ENCODE peak calls at places on chromosomes 6 and 20, in seven cellular contexts. R, D, V, T, Y, E and N are unnamed samples.
A peak's percentile ranks its signal among the peaks of the same experiment; 100 is the strongest.

GRCh38 chr6:75760320-75760719 is 11.3 kb downstream of the MYO6 start:
- DNase-seq in D (no peak), V (no peak), E (no peak), T (no peak), R (no peak), Y (no peak), N (no peak)

GRCh38 chr6:50610562-50610961 is 102.8 kb upstream of the TFAP2D start:
- DNase-seq in V (no peak), R (no peak), E (no peak), D (no peak), Y (no peak), T (no peak), N (no peak)

GRCh38 chr6:13216236-13216933 is 112.0 kb downstream of the TBC1D7 start:
- DNase-seq in T (no peak), R (no peak), V (no peak), Y (no peak), D (no peak), E (no peak), N (no peak)

GRCh38 chr6:41602422-41602743 is 35.9 kb upstream of the MDFI start:
- DNase-seq in D (no peak), R (no peak), T (no peak), E (no peak), Y (no peak), V (no peak), N (no peak)

GRCh38 chr20:5656136-5656535 is 94.1 kb upstream of the SHLD1 start:
- DNase-seq in D (no peak), E (no peak), Y (no peak), T (no peak), V (no peak), R (no peak), N (no peak)

GRCh38 chr20:36344517-36345132 is 38.5 kb downstream of the DLGAP4 start:
- DNase-seq in R (no peak), T (peak; percentile 14), Y (peak; percentile 41), E (no peak), V (peak; percentile 96), D (peak; percentile 63), N (peak; percentile 88)

GRCh38 chr6:36615018-36615761 is 21.0 kb downstream of the SRSF3 start:
- DNase-seq in Y (peak; percentile 41), T (no peak), V (peak; percentile 76), E (no peak), D (peak; percentile 76), R (peak; percentile 34), N (peak; percentile 30)

GRCh38 chr6:46637145-46637544 is 15.5 kb downstream of the CYP39A1 start:
- DNase-seq in T (no peak), V (no peak), D (peak; percentile 65), R (no peak), Y (no peak), E (peak; percentile 74), N (no peak)

GRCh38 chr6:133070410-133071043 is 170.6 kb upstream of the EYA4 start:
- DNase-seq in T (no peak), R (no peak), D (no peak), V (no peak), E (no peak), Y (no peak), N (no peak)

GRCh38 chr20:59525500-59526241 is 78.7 kb upstream of the PHACTR3 start:
- DNase-seq in R (no peak), T (peak; percentile 48), E (no peak), Y (peak; percentile 12), D (peak; percentile 47), V (peak; percentile 94), N (peak; percentile 87)

GRCh38 chr20:45181639-45182038 is 6.9 kb downstream of the PI3 start:
- DNase-seq in V (no peak), E (no peak), R (no peak), D (no peak), Y (peak; percentile 6), T (no peak), N (no peak)

GRCh38 chr20:32203556-32204484 is 3.7 kb downstream of the PLAGL2 start:
- DNase-seq in T (peak; percentile 43), R (no peak), V (no peak), E (no peak), Y (peak; percentile 22), D (peak; percentile 36), N (no peak)

GRCh38 chr6:56695702-56696101 is 53.0 kb upstream of the DST start:
- DNase-seq in E (no peak), D (no peak), V (no peak), T (no peak), R (no peak), Y (peak; percentile 45), N (no peak)

GRCh38 chr6:61675734-61676133 is 610.3 kb downstream of the KHDRBS2 start:
- DNase-seq in V (no peak), Y (no peak), R (no peak), E (no peak), T (no peak), D (no peak), N (no peak)

GRCh38 chr6:134468633-134469032 is 150.7 kb upstream of the SGK1 start:
- DNase-seq in Y (no peak), E (no peak), R (no peak), V (no peak), T (no peak), D (no peak), N (no peak)

GRCh38 chr6:34100788-34101187 is 45.1 kb downstream of the GRM4 start:
- DNase-seq in D (no peak), V (no peak), Y (no peak), T (no peak), E (no peak), R (no peak), N (no peak)

GRCh38 chr20:47493954-47494293 is 7.8 kb upstream of the NCOA3 start:
- DNase-seq in E (no peak), T (no peak), V (no peak), D (no peak), Y (no peak), R (no peak), N (no peak)

GRCh38 chr20:46220808-46221207 is 87.5 kb downstream of the CDH22 start:
- DNase-seq in R (no peak), V (peak; percentile 88), D (no peak), E (no peak), Y (no peak), T (no peak), N (peak; percentile 58)

GRCh38 chr6:169213814-169214520 is 39.7 kb downstream of the THBS2 start:
- DNase-seq in V (no peak), T (no peak), Y (peak; percentile 23), R (no peak), D (no peak), E (no peak), N (no peak)

DNA sequence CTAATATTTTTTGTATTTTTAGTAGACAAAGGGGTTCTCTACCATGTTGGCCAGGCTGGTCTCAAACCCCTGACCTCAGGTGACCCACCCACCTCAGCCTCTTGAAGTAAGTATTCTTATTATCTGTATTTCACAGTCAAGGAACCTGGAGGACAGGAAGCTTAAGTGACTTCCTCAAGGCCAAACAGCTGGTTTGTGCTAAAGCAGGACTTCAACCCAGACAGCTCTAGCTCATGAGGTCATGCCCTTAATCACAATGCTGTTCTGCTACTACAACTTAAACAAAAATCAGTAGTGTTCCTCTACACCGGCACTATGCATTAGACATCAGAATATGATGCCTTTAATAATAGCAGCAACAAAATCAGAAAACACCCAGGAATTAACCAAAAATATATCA is 168.9 kb downstream of the ADGB start:
- DNase-seq in V (no peak), T (no peak), Y (no peak), R (no peak), D (no peak), E (no peak), N (no peak)
- TF ChIP-seq CTCF in V (no peak), T (no peak), Y (no peak), R (no peak), D (no peak), E (no peak), N (no peak)

DNA sequence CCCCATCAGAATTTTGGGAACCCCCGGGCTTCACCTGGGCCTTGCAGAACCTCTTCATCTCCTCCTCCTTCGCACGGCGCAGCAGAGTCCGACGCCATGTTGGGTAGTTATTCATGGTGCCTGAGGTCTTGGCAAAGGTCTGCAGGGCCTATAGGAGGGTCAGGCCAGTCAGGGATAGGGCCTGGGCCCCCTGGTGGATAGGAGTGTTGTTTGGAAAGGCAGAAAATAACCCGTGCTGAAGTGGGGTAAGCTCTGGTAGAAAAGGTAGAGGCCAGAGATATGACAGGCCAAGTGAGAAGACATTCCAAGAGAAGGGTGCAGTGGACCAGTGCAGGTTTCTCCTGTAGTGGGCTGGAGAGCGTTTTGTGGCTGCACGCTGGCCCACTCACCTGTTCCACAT is 4.9 kb downstream of the SMPD2 start:
- DNase-seq in Y (no peak), V (peak; percentile 63), D (no peak), E (no peak), R (no peak), T (no peak), N (no peak)
- TF ChIP-seq CTCF in Y (peak; percentile 5), V (peak; percentile 67), D (peak; percentile 27), E (peak; percentile 8), R (no peak), T (no peak), N (no peak)

GRCh38 chr6:4470698-4471210 is 305.4 kb upstream of the CDYL start:
- DNase-seq in V (peak; percentile 60), Y (no peak), T (no peak), D (no peak), E (no peak), R (no peak), N (no peak)
- TF ChIP-seq CTCF in V (no peak), Y (no peak), T (no peak), D (no peak), E (no peak), R (no peak), N (no peak)

GRCh38 chr6:131958095-131958494 is 6.9 kb upstream of the CCN2 start:
- DNase-seq in T (no peak), Y (no peak), R (no peak), V (no peak), D (no peak), E (no peak), N (no peak)

GRCh38 chr6:131958551-131959470 is 7.6 kb upstream of the CCN2 start:
- DNase-seq in V (no peak), Y (peak; percentile 40), R (no peak), T (peak; percentile 63), E (no peak), D (peak; percentile 45), N (no peak)

GRCh38 chr6:131955876-131956275 is 4.7 kb upstream of the CCN2 start:
- DNase-seq in E (no peak), Y (no peak), V (peak; percentile 67), R (no peak), D (no peak), T (no peak), N (no peak)

GRCh38 chr6:131963063-131963462 is 11.9 kb upstream of the CCN2 start:
- DNase-seq in V (no peak), T (no peak), E (no peak), R (no peak), D (no peak), Y (no peak), N (no peak)

GRCh38 chr6:131960371-131961133 is 9.4 kb upstream of the CCN2 start:
- DNase-seq in R (no peak), V (no peak), Y (no peak), E (no peak), D (peak; percentile 73), T (no peak), N (no peak)
- TF ChIP-seq CTCF in R (no peak), V (peak; percentile 45), Y (peak; percentile 33), E (peak; percentile 32), D (peak; percentile 42), T (no peak), N (no peak)